ENCODE peak calls at places on chromosomes 7 and 10, in seven cellular contexts. One of them, this sample, is unnamed.

GRCh38 chr10:95242581-95243317 is 48.1 kb downstream of the PDLIM1 start:
- DNase-seq in cardiac fibroblast: peak; percentile 74
- DNase-seq in A549: peak; percentile 72
- DNase-seq in neuronal stem cell: peak; percentile 30
- DNase-seq in IMR-90: peak; percentile 63
- DNase-seq in effector memory CD4-positive, alpha-beta T cell: no peak
- DNase-seq in HAP-1: peak; percentile 22
- DNase-seq in this sample: no peak

GRCh38 chr7:121544726-121545125 is 148.6 kb upstream of the FAM3C start:
- DNase-seq in cardiac fibroblast: peak; percentile 98
- DNase-seq in A549: peak; percentile 34
- DNase-seq in neuronal stem cell: no peak
- DNase-seq in IMR-90: peak; percentile 89
- DNase-seq in effector memory CD4-positive, alpha-beta T cell: no peak
- DNase-seq in HAP-1: peak; percentile 27
- DNase-seq in this sample: peak; percentile 81

GRCh38 chr7:45978010-45978681 is 57.1 kb upstream of the IGFBP3 start:
- DNase-seq in cardiac fibroblast: peak; percentile 98
- DNase-seq in A549: peak; percentile 99
- DNase-seq in neuronal stem cell: peak; percentile 21
- DNase-seq in IMR-90: peak; percentile 99
- DNase-seq in effector memory CD4-positive, alpha-beta T cell: no peak
- DNase-seq in HAP-1: no peak
- DNase-seq in this sample: peak; percentile 95

GRCh38 chr10:95478935-95479334 is 82.2 kb downstream of the SORBS1 start:
- DNase-seq in cardiac fibroblast: no peak
- DNase-seq in A549: no peak
- DNase-seq in neuronal stem cell: no peak
- DNase-seq in IMR-90: no peak
- DNase-seq in effector memory CD4-positive, alpha-beta T cell: no peak
- DNase-seq in HAP-1: no peak
- DNase-seq in this sample: no peak

GRCh38 chr7:79968894-79969293 is 165.7 kb upstream of the GNAI1 start:
- DNase-seq in cardiac fibroblast: no peak
- DNase-seq in A549: no peak
- DNase-seq in neuronal stem cell: no peak
- DNase-seq in IMR-90: no peak
- DNase-seq in effector memory CD4-positive, alpha-beta T cell: no peak
- DNase-seq in HAP-1: peak; percentile 49
- DNase-seq in this sample: no peak

GRCh38 chr7:169854-170172 is 22.6 kb upstream of the FAM20C start:
- DNase-seq in cardiac fibroblast: no peak
- DNase-seq in A549: no peak
- DNase-seq in neuronal stem cell: no peak
- DNase-seq in IMR-90: no peak
- DNase-seq in effector memory CD4-positive, alpha-beta T cell: no peak
- DNase-seq in HAP-1: no peak
- DNase-seq in this sample: no peak

GRCh38 chr7:150337179-150337578 is 4.2 kb downstream of the RARRES2 start:
- DNase-seq in cardiac fibroblast: no peak
- DNase-seq in A549: no peak
- DNase-seq in neuronal stem cell: no peak
- DNase-seq in IMR-90: no peak
- DNase-seq in effector memory CD4-positive, alpha-beta T cell: no peak
- DNase-seq in HAP-1: no peak
- DNase-seq in this sample: no peak

GRCh38 chr7:34838329-34838728 is 180.3 kb downstream of the NPSR1 start:
- DNase-seq in cardiac fibroblast: peak; percentile 4
- DNase-seq in A549: no peak
- DNase-seq in neuronal stem cell: no peak
- DNase-seq in IMR-90: no peak
- DNase-seq in effector memory CD4-positive, alpha-beta T cell: no peak
- DNase-seq in HAP-1: no peak
- DNase-seq in this sample: no peak

GRCh38 chr10:16965740-16966447 is 148.7 kb upstream of the RSU1 start:
- DNase-seq in cardiac fibroblast: peak; percentile 88
- DNase-seq in A549: peak; percentile 60
- DNase-seq in neuronal stem cell: no peak
- DNase-seq in IMR-90: peak; percentile 99
- DNase-seq in effector memory CD4-positive, alpha-beta T cell: no peak
- DNase-seq in HAP-1: no peak
- DNase-seq in this sample: peak; percentile 95

GRCh38 chr10:35554461-35555056 is 50.6 kb upstream of the GJD4 start:
- DNase-seq in cardiac fibroblast: no peak
- DNase-seq in A549: no peak
- DNase-seq in neuronal stem cell: no peak
- DNase-seq in IMR-90: no peak
- DNase-seq in effector memory CD4-positive, alpha-beta T cell: no peak
- DNase-seq in HAP-1: no peak
- DNase-seq in this sample: no peak

GRCh38 chr10:17290226-17290625 is 62.2 kb downstream of the VIM start:
- DNase-seq in cardiac fibroblast: peak; percentile 22
- DNase-seq in A549: no peak
- DNase-seq in neuronal stem cell: no peak
- DNase-seq in IMR-90: peak; percentile 8
- DNase-seq in effector memory CD4-positive, alpha-beta T cell: no peak
- DNase-seq in HAP-1: peak; percentile 14
- DNase-seq in this sample: no peak

GRCh38 chr7:138436388-138436787 is 23.7 kb upstream of the TRIM24 start:
- DNase-seq in cardiac fibroblast: no peak
- DNase-seq in A549: no peak
- DNase-seq in neuronal stem cell: no peak
- DNase-seq in IMR-90: no peak
- DNase-seq in effector memory CD4-positive, alpha-beta T cell: no peak
- DNase-seq in HAP-1: no peak
- DNase-seq in this sample: no peak

GRCh38 chr7:22378199-22378961 is 21.4 kb upstream of the RAPGEF5 start:
- DNase-seq in cardiac fibroblast: no peak
- DNase-seq in A549: no peak
- DNase-seq in neuronal stem cell: no peak
- DNase-seq in IMR-90: no peak
- DNase-seq in effector memory CD4-positive, alpha-beta T cell: no peak
- DNase-seq in HAP-1: no peak
- DNase-seq in this sample: no peak

GRCh38 chr10:43041422-43042342 is 35.2 kb upstream of the RET start:
- DNase-seq in cardiac fibroblast: no peak
- DNase-seq in A549: no peak
- DNase-seq in neuronal stem cell: no peak
- DNase-seq in IMR-90: no peak
- DNase-seq in effector memory CD4-positive, alpha-beta T cell: no peak
- DNase-seq in HAP-1: no peak
- DNase-seq in this sample: no peak

GRCh38 chr7:98091523-98091922 is 15.1 kb upstream of the LMTK2 start:
- DNase-seq in cardiac fibroblast: no peak
- DNase-seq in A549: no peak
- DNase-seq in neuronal stem cell: no peak
- DNase-seq in IMR-90: no peak
- DNase-seq in effector memory CD4-positive, alpha-beta T cell: no peak
- DNase-seq in HAP-1: no peak
- DNase-seq in this sample: no peak

GRCh38 chr10:124653811-124654651 is 90.1 kb downstream of the FAM53B start:
- DNase-seq in cardiac fibroblast: no peak
- DNase-seq in A549: no peak
- DNase-seq in neuronal stem cell: no peak
- DNase-seq in IMR-90: no peak
- DNase-seq in effector memory CD4-positive, alpha-beta T cell: no peak
- DNase-seq in HAP-1: no peak
- DNase-seq in this sample: no peak

GRCh38 chr10:126094537-126094936 is 198.2 kb downstream of the FANK1 start:
- DNase-seq in cardiac fibroblast: no peak
- DNase-seq in A549: no peak
- DNase-seq in neuronal stem cell: no peak
- DNase-seq in IMR-90: peak; percentile 42
- DNase-seq in effector memory CD4-positive, alpha-beta T cell: no peak
- DNase-seq in HAP-1: no peak
- DNase-seq in this sample: no peak

GRCh38 chr10:12448729-12449391 is 99.5 kb downstream of the CAMK1D start:
- DNase-seq in cardiac fibroblast: peak; percentile 82
- DNase-seq in A549: peak; percentile 72
- DNase-seq in neuronal stem cell: no peak
- DNase-seq in IMR-90: peak; percentile 94
- DNase-seq in effector memory CD4-positive, alpha-beta T cell: peak; percentile 72
- DNase-seq in HAP-1: no peak
- DNase-seq in this sample: peak; percentile 30

GRCh38 chr10:12444981-12445700 is 95.8 kb downstream of the CAMK1D start:
- DNase-seq in cardiac fibroblast: no peak
- DNase-seq in A549: no peak
- DNase-seq in neuronal stem cell: no peak
- DNase-seq in IMR-90: no peak
- DNase-seq in effector memory CD4-positive, alpha-beta T cell: no peak
- DNase-seq in HAP-1: no peak
- DNase-seq in this sample: no peak

GRCh38 chr10:12445701-12446334 is 96.5 kb downstream of the CAMK1D start:
- DNase-seq in cardiac fibroblast: no peak
- DNase-seq in A549: no peak
- DNase-seq in neuronal stem cell: no peak
- DNase-seq in IMR-90: no peak
- DNase-seq in effector memory CD4-positive, alpha-beta T cell: no peak
- DNase-seq in HAP-1: peak; percentile 45
- DNase-seq in this sample: no peak

GRCh38 chr10:12443026-12443425 is 93.7 kb downstream of the CAMK1D start:
- DNase-seq in cardiac fibroblast: no peak
- DNase-seq in A549: no peak
- DNase-seq in neuronal stem cell: no peak
- DNase-seq in IMR-90: no peak
- DNase-seq in effector memory CD4-positive, alpha-beta T cell: no peak
- DNase-seq in HAP-1: no peak
- DNase-seq in this sample: no peak

GRCh38 chr10:12448340-12448728 is 99.0 kb downstream of the CAMK1D start:
- DNase-seq in cardiac fibroblast: no peak
- DNase-seq in A549: no peak
- DNase-seq in neuronal stem cell: no peak
- DNase-seq in IMR-90: no peak
- DNase-seq in effector memory CD4-positive, alpha-beta T cell: no peak
- DNase-seq in HAP-1: no peak
- DNase-seq in this sample: no peak
- H3K4me3 ChIP-seq in cardiac fibroblast: no peak overlapping the region
- H3K4me3 ChIP-seq in A549: peak overlapping the region; percentile 8
- H3K4me3 ChIP-seq in neuronal stem cell: no peak overlapping the region
- H3K4me3 ChIP-seq in IMR-90: peak overlapping the region; percentile 11
- H3K4me3 ChIP-seq in effector memory CD4-positive, alpha-beta T cell: no peak overlapping the region
- H3K4me3 ChIP-seq in HAP-1: no peak overlapping the region
- H3K4me3 ChIP-seq in this sample: no peak overlapping the region

GRCh38 chr7:129143724-129144094 is 798 bp upstream of the TSPAN33 start:
- DNase-seq in cardiac fibroblast: no peak
- DNase-seq in A549: no peak
- DNase-seq in neuronal stem cell: no peak
- DNase-seq in IMR-90: no peak
- DNase-seq in effector memory CD4-positive, alpha-beta T cell: no peak
- DNase-seq in HAP-1: no peak
- DNase-seq in this sample: no peak
- H3K4me3 ChIP-seq in cardiac fibroblast: no peak overlapping the region
- H3K4me3 ChIP-seq in A549: peak overlapping the region; percentile 75
- H3K4me3 ChIP-seq in neuronal stem cell: peak overlapping the region; percentile 52
- H3K4me3 ChIP-seq in IMR-90: no peak overlapping the region
- H3K4me3 ChIP-seq in effector memory CD4-positive, alpha-beta T cell: peak overlapping the region; percentile 72
- H3K4me3 ChIP-seq in HAP-1: peak overlapping the region; percentile 44
- H3K4me3 ChIP-seq in this sample: no peak overlapping the region

GRCh38 chr10:66928791-66929190 is 3.0 kb downstream of the LRRTM3 start:
- DNase-seq in cardiac fibroblast: no peak
- DNase-seq in A549: no peak
- DNase-seq in neuronal stem cell: no peak
- DNase-seq in IMR-90: no peak
- DNase-seq in effector memory CD4-positive, alpha-beta T cell: no peak
- DNase-seq in HAP-1: no peak
- DNase-seq in this sample: no peak

GRCh38 chr10:66926841-66927240 is 1.0 kb downstream of the LRRTM3 start:
- DNase-seq in cardiac fibroblast: no peak
- DNase-seq in A549: no peak
- DNase-seq in neuronal stem cell: no peak
- DNase-seq in IMR-90: no peak
- DNase-seq in effector memory CD4-positive, alpha-beta T cell: no peak
- DNase-seq in HAP-1: peak; percentile 8
- DNase-seq in this sample: no peak

GRCh38 chr10:66928000-66928770 is 2.3 kb downstream of the LRRTM3 start:
- DNase-seq in cardiac fibroblast: peak; percentile 46
- DNase-seq in A549: no peak
- DNase-seq in neuronal stem cell: no peak
- DNase-seq in IMR-90: peak; percentile 12
- DNase-seq in effector memory CD4-positive, alpha-beta T cell: no peak
- DNase-seq in HAP-1: peak; percentile 74
- DNase-seq in this sample: peak; percentile 2

GRCh38 chr10:66925896-66926719 is at the start of gene LRRTM3:
- DNase-seq in cardiac fibroblast: peak; percentile 87
- DNase-seq in A549: peak; percentile 47
- DNase-seq in neuronal stem cell: peak; percentile 76
- DNase-seq in IMR-90: peak; percentile 73
- DNase-seq in effector memory CD4-positive, alpha-beta T cell: no peak
- DNase-seq in HAP-1: peak; percentile 97
- DNase-seq in this sample: peak; percentile 41

DNA sequence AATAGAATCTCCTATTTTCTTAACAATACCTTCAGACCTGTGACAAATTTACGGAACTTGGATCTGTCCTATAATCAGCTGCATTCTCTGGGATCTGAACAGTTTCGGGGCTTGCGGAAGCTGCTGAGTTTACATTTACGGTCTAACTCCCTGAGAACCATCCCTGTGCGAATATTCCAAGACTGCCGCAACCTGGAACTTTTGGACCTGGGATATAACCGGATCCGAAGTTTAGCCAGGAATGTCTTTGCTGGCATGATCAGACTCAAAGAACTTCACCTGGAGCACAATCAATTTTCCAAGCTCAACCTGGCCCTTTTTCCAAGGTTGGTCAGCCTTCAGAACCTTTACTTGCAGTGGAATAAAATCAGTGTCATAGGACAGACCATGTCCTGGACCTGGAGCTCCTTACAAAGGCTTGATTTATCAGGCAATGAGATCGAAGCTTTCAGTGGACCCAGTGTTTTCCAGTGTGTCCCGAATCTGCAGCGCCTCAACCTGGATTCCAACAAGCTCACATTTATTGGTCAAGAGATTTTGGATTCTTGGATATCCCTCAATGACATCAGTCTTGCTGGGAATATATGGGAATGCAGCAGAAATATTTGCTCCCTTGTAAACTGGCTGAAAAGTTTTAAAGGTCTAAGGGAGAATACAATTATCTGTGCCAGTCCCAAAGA is 1.6 kb downstream of the LRRTM3 start:
- DNase-seq in cardiac fibroblast: peak; percentile 1
- DNase-seq in A549: no peak
- DNase-seq in neuronal stem cell: no peak
- DNase-seq in IMR-90: no peak
- DNase-seq in effector memory CD4-positive, alpha-beta T cell: no peak
- DNase-seq in HAP-1: peak; percentile 15
- DNase-seq in this sample: no peak
- H3K4me3 ChIP-seq in cardiac fibroblast: no peak overlapping the region
- H3K4me3 ChIP-seq in A549: no peak overlapping the region
- H3K4me3 ChIP-seq in neuronal stem cell: peak overlapping the region; percentile 29
- H3K4me3 ChIP-seq in IMR-90: no peak overlapping the region
- H3K4me3 ChIP-seq in effector memory CD4-positive, alpha-beta T cell: no peak overlapping the region
- H3K4me3 ChIP-seq in HAP-1: peak overlapping the region; percentile 38
- H3K4me3 ChIP-seq in this sample: peak overlapping the region; percentile 36

DNA sequence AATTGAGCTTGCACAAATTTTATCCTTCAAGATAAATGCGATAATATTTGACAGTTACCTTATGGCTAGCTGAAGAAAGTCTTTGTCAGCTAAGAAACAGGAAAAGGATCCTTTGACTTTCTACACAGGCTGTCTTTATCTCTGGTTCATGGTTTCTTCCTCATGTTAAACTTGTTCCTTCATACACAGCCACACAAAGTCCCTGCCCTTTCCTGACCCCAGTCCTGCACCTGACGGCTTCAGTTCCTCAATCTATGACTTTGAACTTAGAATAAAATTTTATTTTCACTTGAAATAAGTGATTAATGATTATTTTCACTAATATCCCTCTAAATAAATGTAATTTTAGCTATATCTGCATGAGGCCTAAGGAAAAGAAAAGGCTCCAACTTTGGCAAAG is 77.8 kb upstream of the PRSS1 start:
- DNase-seq in cardiac fibroblast: no peak
- DNase-seq in A549: no peak
- DNase-seq in neuronal stem cell: no peak
- DNase-seq in IMR-90: no peak
- DNase-seq in effector memory CD4-positive, alpha-beta T cell: no peak
- DNase-seq in HAP-1: no peak
- DNase-seq in this sample: no peak
- H3K4me3 ChIP-seq in cardiac fibroblast: no peak overlapping the region
- H3K4me3 ChIP-seq in A549: no peak overlapping the region
- H3K4me3 ChIP-seq in neuronal stem cell: no peak overlapping the region
- H3K4me3 ChIP-seq in IMR-90: no peak overlapping the region
- H3K4me3 ChIP-seq in effector memory CD4-positive, alpha-beta T cell: no peak overlapping the region
- H3K4me3 ChIP-seq in HAP-1: no peak overlapping the region
- H3K4me3 ChIP-seq in this sample: no peak overlapping the region